ENCODE peak calls at places on chromosome 2, in five cellular contexts. Y is endothelial cell of umbilical vein, N is stomach, T is ovary, B is lower lobe of right lung. L is an unnamed sample. For H3K36me3, the result is how much of the 10 kb centered on the place peaks cover.

GRCh38 chr2:237475704-237476107 is 11.3 kb upstream of the MLPH start:
- DNase-seq in Y (peak), N (no peak), T (no peak), B (peak), L (no peak)

GRCh38 chr2:195821566-195821932 is 164.5 kb downstream of the SLC39A10 start:
- DNase-seq in Y (no peak), N (no peak), T (no peak), B (no peak), L (no peak)

GRCh38 chr2:74332550-74333174 is 10.6 kb downstream of the SLC4A5 start:
- DNase-seq in Y (no peak), N (no peak), T (no peak), B (no peak), L (no peak)

GRCh38 chr2:157940024-157940423 is 63.9 kb upstream of the ACVR1 start:
- DNase-seq in Y (no peak), N (no peak), T (no peak), B (no peak), L (no peak)

GRCh38 chr2:180057706-180058412 is 50.8 kb upstream of the CWC22 start:
- DNase-seq in Y (no peak), N (no peak), T (no peak), B (no peak), L (no peak)

GRCh38 chr2:30084915-30085314 is 61.9 kb upstream of the YPEL5 start:
- DNase-seq in Y (no peak), N (no peak), T (no peak), B (no peak), L (no peak)

GRCh38 chr2:86791574-86791973 is 861 bp upstream of the CD8A start:
- DNase-seq in Y (no peak), N (no peak), T (no peak), B (peak), L (no peak)

GRCh38 chr2:75243219-75243618 is 43.9 kb upstream of the TACR1 start:
- DNase-seq in Y (no peak), N (no peak), T (no peak), B (no peak), L (no peak)

GRCh38 chr2:586518-587370 is 90.5 kb downstream of the TMEM18 start:
- DNase-seq in Y (no peak), N (peak), T (no peak), B (no peak), L (no peak)

GRCh38 chr2:233300401-233300800 is 7.2 kb upstream of the SAG start:
- DNase-seq in Y (no peak), N (no peak), T (no peak), B (no peak), L (no peak)

GRCh38 chr2:230602562-230603230 is 109.9 kb upstream of the CAB39 start:
- DNase-seq in Y (no peak), N (no peak), T (no peak), B (no peak), L (no peak)

GRCh38 chr2:28415715-28416114 is 23.1 kb downstream of the FOSL2 start:
- DNase-seq in Y (no peak), N (no peak), T (no peak), B (no peak), L (no peak)

GRCh38 chr2:214713080-214713830 is 96.2 kb downstream of the BARD1 start:
- DNase-seq in Y (no peak), N (no peak), T (no peak), B (no peak), L (no peak)

GRCh38 chr2:31446848-31447247 is 32.3 kb upstream of the XDH start:
- DNase-seq in Y (no peak), N (no peak), T (no peak), B (no peak), L (no peak)

GRCh38 chr2:195049372-195050031 is 607.5 kb upstream of the SLC39A10 start:
- DNase-seq in Y (no peak), N (no peak), T (no peak), B (no peak), L (no peak)

GRCh38 chr2:105039559-105039958 is 1.7 kb downstream of the MRPS9 start:
- DNase-seq in Y (no peak), N (no peak), T (no peak), B (no peak), L (no peak)

GRCh38 chr2:167905668-167906067 is 341.7 kb downstream of the STK39 start:
- DNase-seq in Y (no peak), N (no peak), T (no peak), B (no peak), L (no peak)

GRCh38 chr2:150876201-150877085 is 385.2 kb downstream of the RBM43 start:
- DNase-seq in Y (no peak), N (no peak), T (no peak), B (no peak), L (no peak)

GRCh38 chr2:75321558-75321957 is 122.2 kb upstream of the TACR1 start:
- DNase-seq in Y (no peak), N (no peak), T (no peak), B (no peak), L (no peak)

GRCh38 chr2:109209412-109209811 is 80.4 kb downstream of the SH3RF3 start:
- DNase-seq in Y (peak), N (no peak), T (no peak), B (no peak), L (no peak)

GRCh38 chr2:238345286-238345968 is 25.1 kb downstream of the TRAF3IP1 start:
- DNase-seq in Y (no peak), N (no peak), T (no peak), B (no peak), L (peak)

GRCh38 chr2:74507926-74508520 is 528 bp upstream of the PCGF1 start:
- DNase-seq in Y (peak), N (no peak), T (no peak), B (peak), L (no peak)

GRCh38 chr2:228653884-228654283 is 472.4 kb upstream of the SPHKAP start:
- DNase-seq in Y (no peak), N (no peak), T (no peak), B (no peak), L (no peak)

GRCh38 chr2:223460774-223461211 is 141.4 kb downstream of the SCG2 start:
- DNase-seq in Y (peak), N (no peak), T (no peak), B (no peak), L (no peak)

GRCh38 chr2:61538920-61539559 is 884 bp upstream of the XPO1 start:
- DNase-seq in Y (peak), N (no peak), T (peak), B (no peak), L (peak)

GRCh38 chr2:236393581-236393980 is 129.4 kb upstream of the ASB18 start:
- DNase-seq in Y (no peak), N (no peak), T (no peak), B (no peak), L (no peak)

DNA sequence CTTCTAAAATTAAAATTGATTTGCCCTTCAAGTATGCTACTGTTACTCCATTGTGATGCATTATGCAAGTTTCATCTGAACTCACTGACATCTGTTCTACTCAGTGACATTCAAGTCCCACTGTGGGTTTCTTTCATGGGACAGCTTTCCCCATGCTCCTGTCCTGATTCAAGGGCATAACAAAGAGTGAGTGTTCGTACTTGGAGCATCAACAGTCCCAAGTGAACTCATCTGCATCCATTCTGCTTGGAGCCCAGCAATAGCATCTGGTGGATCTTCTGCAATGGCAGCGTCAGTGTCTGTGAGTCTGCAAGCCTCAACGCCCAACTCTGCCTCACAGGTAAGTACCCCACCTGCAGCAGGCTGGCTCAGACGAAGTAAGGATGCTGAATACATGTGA is 27.5 kb downstream of the BUB1 start:
- DNase-seq in Y (no peak), N (no peak), T (no peak), B (no peak), L (no peak)
- H3K36me3 ChIP-seq in Y (under half), N (under half), T (under half), B (under half), L (under half)

DNA sequence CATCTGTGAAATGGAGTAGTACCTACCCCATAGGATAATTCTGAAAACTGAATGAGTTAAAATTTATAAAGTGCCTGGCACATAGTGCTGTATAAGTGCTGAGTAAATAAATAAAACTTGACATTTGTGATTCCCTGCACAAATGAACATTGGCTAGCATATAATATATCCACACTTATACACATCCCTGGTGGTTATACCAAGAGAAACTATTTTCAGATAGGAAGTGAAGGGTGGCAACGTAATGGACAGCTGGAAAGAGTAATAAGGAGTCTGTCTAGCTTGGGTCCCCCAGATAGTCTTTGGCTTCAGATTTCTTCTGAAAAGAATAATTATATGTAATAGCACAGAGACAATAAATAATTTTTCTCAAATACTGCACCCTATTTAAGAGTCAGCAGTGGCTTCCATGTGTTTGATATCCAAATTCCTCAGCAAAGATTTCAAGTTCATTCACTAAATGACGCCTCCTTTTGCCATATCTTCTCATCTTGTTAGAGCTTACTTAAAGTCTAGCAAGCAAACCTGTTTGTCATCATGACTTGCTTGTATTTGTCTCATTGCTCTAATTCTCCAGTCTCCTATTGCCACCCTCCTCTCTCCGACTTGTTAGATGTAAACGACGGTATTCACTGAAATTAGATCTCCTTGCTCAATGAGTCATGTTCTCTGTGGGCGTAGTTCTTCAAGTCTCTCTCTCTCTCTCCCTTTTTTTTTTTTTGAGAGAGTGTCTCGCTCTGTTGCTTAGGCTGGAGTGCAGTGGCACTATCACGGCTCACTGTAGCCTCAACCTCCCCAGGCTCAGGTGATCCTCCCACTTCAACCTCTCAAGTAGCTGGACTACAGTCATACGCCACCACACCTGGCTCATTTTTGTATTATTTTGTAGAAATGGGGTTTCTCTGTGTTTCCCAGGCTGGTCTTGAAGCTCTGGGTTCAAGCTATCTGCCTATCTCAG is 8.7 kb upstream of the ADGRF3 start:
- DNase-seq in Y (no peak), N (no peak), T (no peak), B (no peak), L (no peak)
- H3K27ac ChIP-seq in Y (no peak), N (no peak), T (no peak), B (no peak), L (no peak)

GRCh38 chr2:20452551-20452950 is 5.7 kb downstream of the RHOB start:
- DNase-seq in Y (no peak), N (peak), T (no peak), B (no peak), L (no peak)
- TF ChIP-seq CTCF in Y (peak), N (no peak), T (no peak), B (peak), L (peak)

GRCh38 chr2:10169053-10169578 is 46.6 kb downstream of the RRM2 start:
- DNase-seq in Y (no peak), N (no peak), T (no peak), B (no peak), L (no peak)

GRCh38 chr2:10171006-10171800 is 48.7 kb downstream of the RRM2 start:
- DNase-seq in Y (no peak), N (no peak), T (no peak), B (no peak), L (no peak)

GRCh38 chr2:10172033-10172865 is 49.7 kb downstream of the RRM2 start:
- DNase-seq in Y (no peak), N (no peak), T (no peak), B (no peak), L (no peak)

GRCh38 chr2:10169581-10169980 is 47.0 kb downstream of the RRM2 start:
- DNase-seq in Y (peak), N (no peak), T (peak), B (no peak), L (no peak)

GRCh38 chr2:10170256-10170655 is 47.7 kb downstream of the RRM2 start:
- DNase-seq in Y (peak), N (no peak), T (peak), B (no peak), L (no peak)
- H3K36me3 ChIP-seq in Y (under half), N (under half), T (under half), B (under half), L (under half)

DNA sequence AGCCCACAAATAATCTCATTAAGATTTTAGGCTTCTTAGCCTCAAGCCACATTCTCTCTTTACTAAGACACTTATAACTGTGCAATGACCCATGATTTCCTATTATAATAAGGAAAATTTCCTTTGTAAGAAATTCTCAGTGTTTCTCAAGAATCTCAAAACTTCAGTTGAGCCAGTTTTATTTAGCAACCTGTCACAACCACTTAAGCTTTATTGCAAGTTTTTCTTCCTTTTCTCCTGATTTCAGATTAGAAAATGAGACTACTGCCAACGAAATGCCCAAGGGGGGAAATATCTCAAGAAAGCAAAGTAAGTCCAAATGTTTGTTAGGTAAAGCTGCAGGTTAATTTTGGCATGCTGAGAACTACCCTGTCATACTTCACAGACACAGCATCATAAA is 178.5 kb downstream of the THADA start:
- DNase-seq in Y (no peak), N (no peak), T (no peak), B (no peak), L (no peak)
- H3K27ac ChIP-seq in Y (no peak), N (no peak), T (no peak), B (no peak), L (peak)